ENCODE peak calls at places on chromosomes 16 and 17, in ten cellular contexts. A is ovary, H is breast epithelium, Q is stomach, R is right lobe of liver, L is gastrocnemius medialis, F is esophagus squamous epithelium, C is heart left ventricle, Z is tibial nerve, S is A549. E is an unnamed sample.

GRCh38 chr17:40857535-40857934 is 9.5 kb downstream of the KRT12 start:
- DNase-seq in S (no peak), R (no peak), F (no peak), L (no peak), C (no peak), Z (no peak), H (no peak), A (no peak), Q (no peak), E (no peak)

GRCh38 chr16:81863630-81864352 is 84.7 kb downstream of the PLCG2 start:
- DNase-seq in L (no peak), Q (no peak), Z (no peak), S (no peak), A (no peak), F (no peak), R (no peak), C (no peak), H (no peak), E (peak)

GRCh38 chr16:52407778-52408177 is 139.2 kb downstream of the TOX3 start:
- DNase-seq in A (no peak), S (no peak), Q (no peak), C (no peak), R (no peak), Z (no peak), H (no peak), F (no peak), L (no peak), E (no peak)

GRCh38 chr16:86362155-86362849 is 148.0 kb upstream of the FOXF1 start:
- DNase-seq in Q (no peak), S (no peak), R (no peak), C (no peak), Z (no peak), A (no peak), H (no peak), L (no peak), F (no peak), E (no peak)

GRCh38 chr17:7838291-7839075 is 4.5 kb downstream of the KDM6B start:
- DNase-seq in Q (no peak), F (no peak), H (no peak), C (no peak), Z (no peak), L (peak), R (peak), A (peak), S (peak), E (peak)

GRCh38 chr16:24499193-24499814 is 40.1 kb upstream of the RBBP6 start:
- DNase-seq in S (peak), A (no peak), Q (no peak), Z (no peak), L (no peak), C (no peak), R (no peak), F (no peak), H (no peak), E (peak)

GRCh38 chr16:4382795-4383357 is 11.2 kb downstream of the VASN start:
- DNase-seq in C (peak), R (no peak), F (no peak), Z (no peak), Q (no peak), S (no peak), A (no peak), L (no peak), H (no peak), E (no peak)

GRCh38 chr17:44960654-44961053 is 7.4 kb downstream of the C1QL1 start:
- DNase-seq in H (no peak), Q (no peak), R (no peak), F (no peak), Z (no peak), A (no peak), L (no peak), S (peak), C (no peak), E (no peak)

GRCh38 chr16:11327277-11328171 is 17.7 kb upstream of the RMI2 start:
- DNase-seq in F (no peak), Q (no peak), H (no peak), Z (no peak), C (peak), L (no peak), S (no peak), R (no peak), A (no peak), E (peak)

GRCh38 chr17:8062807-8063483 is 24.1 kb downstream of the ALOX15B start:
- DNase-seq in C (no peak), F (no peak), H (no peak), Q (no peak), A (no peak), L (no peak), S (no peak), R (no peak), Z (no peak), E (no peak)

GRCh38 chr17:53218723-53219122 is 604.0 kb upstream of the KIF2B start:
- DNase-seq in L (no peak), H (no peak), Z (no peak), A (no peak), R (no peak), C (no peak), F (no peak), Q (no peak), S (no peak), E (no peak)

GRCh38 chr16:1054660-1055556 is 17.6 kb upstream of the SSTR5 start:
- DNase-seq in R (peak), H (no peak), Z (peak), C (no peak), L (peak), F (no peak), Q (peak), S (peak), A (peak), E (peak)

GRCh38 chr17:76241776-76242175 is 1.5 kb upstream of the RNF157 start:
- DNase-seq in S (no peak), A (no peak), F (no peak), H (no peak), L (no peak), R (no peak), C (no peak), Q (no peak), Z (no peak), E (no peak)

GRCh38 chr17:21288581-21289017 is 4.1 kb downstream of the MAP2K3 start:
- DNase-seq in H (no peak), Q (no peak), A (no peak), C (no peak), Z (no peak), L (no peak), R (no peak), F (no peak), S (no peak), E (no peak)

GRCh38 chr17:6162892-6163291 is 92.7 kb downstream of the WSCD1 start:
- DNase-seq in L (no peak), F (no peak), C (no peak), R (no peak), Q (no peak), S (no peak), Z (no peak), H (no peak), A (no peak), E (no peak)

GRCh38 chr17:10394201-10394887 is 21.5 kb upstream of the MYH13 start:
- DNase-seq in F (no peak), Z (no peak), S (no peak), L (no peak), R (no peak), C (no peak), H (no peak), Q (no peak), A (no peak), E (no peak)

GRCh38 chr17:27155866-27156265 is 138.0 kb upstream of the WSB1 start:
- DNase-seq in C (peak), R (peak), L (no peak), Z (no peak), S (no peak), A (no peak), F (no peak), Q (no peak), H (no peak), E (no peak)

GRCh38 chr17:37447641-37448040 is 41.0 kb downstream of the TADA2A start:
- DNase-seq in A (no peak), C (no peak), F (no peak), S (no peak), R (no peak), Z (no peak), L (no peak), H (no peak), Q (no peak), E (no peak)

GRCh38 chr16:25925466-25925865 is 233.7 kb downstream of the HS3ST4 start:
- DNase-seq in H (no peak), Z (no peak), A (no peak), R (no peak), Q (no peak), F (no peak), C (no peak), S (no peak), L (no peak), E (no peak)

GRCh38 chr16:1349951-1350350 is 1.7 kb downstream of the TSR3 start:
- DNase-seq in R (no peak), Q (no peak), C (no peak), F (no peak), Z (no peak), H (no peak), L (no peak), S (no peak), A (no peak), E (no peak)

GRCh38 chr17:45246861-45247428 is 14.9 kb downstream of the SPATA32 start:
- DNase-seq in A (peak), Z (no peak), L (no peak), R (no peak), Q (no peak), S (peak), F (no peak), H (no peak), C (no peak), E (no peak)

GRCh38 chr16:58543685-58544084 is 28.4 kb downstream of the SETD6 start:
- DNase-seq in H (no peak), A (no peak), F (no peak), R (peak), Q (no peak), S (no peak), L (no peak), C (no peak), Z (no peak), E (no peak)

GRCh38 chr16:28616636-28617035 is 6.8 kb upstream of the SULT1A1 start:
- DNase-seq in A (no peak), Z (no peak), H (no peak), C (no peak), S (no peak), L (no peak), R (no peak), F (no peak), Q (no peak), E (no peak)

GRCh38 chr17:57651451-57651850 is 93.6 kb downstream of the CCDC182 start:
- DNase-seq in A (no peak), L (no peak), F (no peak), S (no peak), Q (no peak), Z (no peak), R (no peak), C (no peak), H (no peak), E (no peak)
- H3K27ac ChIP-seq in A (no peak), L (no peak), F (no peak), S (no peak), Q (no peak), Z (no peak), R (no peak), C (no peak), H (no peak), E (no peak)

GRCh38 chr17:81310963-81311550 is 15.9 kb upstream of the SLC38A10 start:
- DNase-seq in S (no peak), Q (no peak), R (no peak), H (no peak), A (no peak), Z (no peak), L (no peak), C (no peak), F (no peak), E (no peak)

GRCh38 chr17:81309859-81310839 is 15.0 kb upstream of the SLC38A10 start:
- DNase-seq in L (no peak), H (no peak), A (no peak), Q (no peak), Z (no peak), S (no peak), C (no peak), F (no peak), R (no peak), E (no peak)

GRCh38 chr17:81307636-81308035 is 12.5 kb upstream of the SLC38A10 start:
- DNase-seq in A (no peak), Z (no peak), R (no peak), L (no peak), S (no peak), C (no peak), H (no peak), Q (no peak), F (no peak), E (no peak)

GRCh38 chr17:81308161-81308560 is 13.1 kb upstream of the SLC38A10 start:
- DNase-seq in S (no peak), F (no peak), L (no peak), C (no peak), A (no peak), Q (no peak), Z (no peak), R (no peak), H (no peak), E (no peak)

GRCh38 chr17:81309140-81309858 is 14.2 kb upstream of the SLC38A10 start:
- DNase-seq in H (peak), C (peak), Q (peak), L (peak), Z (peak), A (no peak), S (peak), F (no peak), R (peak), E (peak)
- H3K4me3 ChIP-seq in H (peak), C (peak), Q (peak), L (peak), Z (peak), A (no peak), S (peak), F (peak), R (peak), E (peak)

GRCh38 chr17:38464251-38464722 is 36.0 kb downstream of the ARHGAP23 start:
- DNase-seq in A (peak), L (peak), H (no peak), R (peak), C (peak), Q (peak), F (no peak), S (peak), Z (peak), E (no peak)

GRCh38 chr17:38465420-38466345 is 37.4 kb downstream of the ARHGAP23 start:
- DNase-seq in H (no peak), F (no peak), Z (peak), C (peak), Q (peak), A (peak), S (peak), L (peak), R (peak), E (peak)

GRCh38 chr17:38463451-38463858 is 35.2 kb downstream of the ARHGAP23 start:
- DNase-seq in S (no peak), C (peak), L (peak), R (peak), A (no peak), Z (peak), Q (no peak), H (no peak), F (no peak), E (no peak)

GRCh38 chr17:38466346-38467315 is 38.4 kb downstream of the ARHGAP23 start:
- DNase-seq in Z (no peak), L (no peak), C (no peak), F (no peak), Q (no peak), H (no peak), S (no peak), R (peak), A (peak), E (no peak)

GRCh38 chr17:38464723-38465419 is 36.6 kb downstream of the ARHGAP23 start:
- DNase-seq in H (peak), A (peak), L (peak), F (no peak), Z (peak), S (peak), Q (peak), R (peak), C (peak), E (peak)
- TF ChIP-seq POLR2A in H (no peak), A (no peak), L (peak), F (no peak), Z (peak), S (no peak), Q (no peak), R (no peak), C (no peak), E (no peak)

GRCh38 chr17:50255766-50256480 is 18.3 kb upstream of the TMEM92 start:
- DNase-seq in A (no peak), Z (no peak), F (no peak), H (no peak), Q (no peak), R (no peak), S (no peak), L (no peak), C (no peak), E (no peak)
- H3K27ac ChIP-seq in A (no peak), Z (no peak), F (no peak), H (no peak), Q (no peak), R (no peak), S (no peak), L (no peak), C (no peak), E (no peak)

GRCh38 chr17:50026901-50027638 is 28.8 kb upstream of the ITGA3 start:
- DNase-seq in R (peak), H (peak), C (peak), A (peak), F (no peak), S (peak), Q (peak), L (peak), Z (peak), E (peak)
- H3K4me3 ChIP-seq in R (no peak), H (peak), C (peak), A (peak), F (peak), S (peak), Q (peak), L (no peak), Z (no peak), E (no peak)

GRCh38 chr17:79843475-79843916 is 4.3 kb upstream of the CBX4 start:
- DNase-seq in R (peak), F (no peak), C (peak), S (no peak), Q (no peak), L (no peak), Z (no peak), A (peak), H (no peak), E (peak)

GRCh38 chr17:79845601-79845949 is 6.3 kb upstream of the CBX4 start:
- DNase-seq in A (peak), H (no peak), Q (no peak), L (no peak), R (no peak), S (peak), F (no peak), Z (no peak), C (no peak), E (peak)

GRCh38 chr17:79844869-79845600 is 5.8 kb upstream of the CBX4 start:
- DNase-seq in A (peak), F (no peak), S (peak), R (peak), C (peak), Q (peak), Z (no peak), H (no peak), L (no peak), E (peak)

GRCh38 chr17:79842656-79843474 is 3.6 kb upstream of the CBX4 start:
- DNase-seq in R (no peak), C (no peak), H (no peak), F (no peak), L (no peak), S (no peak), Q (no peak), A (peak), Z (no peak), E (peak)

DNA sequence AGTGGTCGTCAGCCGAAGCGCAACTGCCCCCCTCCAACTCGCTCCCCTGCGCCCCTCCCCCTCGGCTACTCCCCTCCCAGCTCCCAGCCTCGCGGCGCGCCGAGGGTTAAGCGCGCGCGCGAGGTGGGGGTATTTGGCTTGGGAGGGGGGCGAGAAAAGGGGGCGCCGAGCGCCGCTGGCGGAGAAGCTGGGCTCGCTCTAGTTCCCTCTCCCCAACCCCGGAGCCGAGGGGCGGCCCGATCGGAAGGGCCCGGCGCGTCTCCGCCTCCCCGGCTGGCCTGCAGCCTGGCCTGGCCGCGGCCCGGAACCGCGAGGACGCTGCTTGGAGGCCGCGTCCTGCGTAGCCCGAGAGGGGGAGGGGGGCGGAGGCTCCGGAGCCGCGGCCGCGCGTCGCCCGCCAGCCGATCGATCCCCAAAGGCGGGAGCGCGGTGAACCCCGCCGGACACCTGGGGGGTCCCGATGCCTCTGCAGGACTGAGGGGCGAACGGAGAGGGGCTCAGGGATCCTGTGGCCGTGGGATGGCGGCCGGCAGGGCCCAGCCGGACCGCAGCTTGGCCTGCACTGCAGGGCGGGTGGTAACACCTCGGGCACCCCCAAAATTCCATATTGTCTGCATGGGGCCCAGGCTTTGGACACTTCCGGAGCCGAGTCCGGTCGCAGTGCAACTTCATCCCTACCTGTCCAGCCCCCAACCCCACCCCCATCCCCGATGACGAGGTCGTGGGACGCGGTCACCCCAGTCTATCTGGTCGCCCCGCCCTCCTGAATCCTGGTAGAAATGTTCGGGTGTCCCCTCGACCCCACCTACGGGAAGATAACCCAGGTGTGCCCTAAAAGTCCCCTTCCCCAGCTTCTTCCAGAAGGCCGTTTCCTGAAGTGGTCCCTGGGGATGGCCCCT is 4.9 kb upstream of the CBX4 start:
- DNase-seq in L (no peak), S (peak), Z (no peak), R (peak), Q (peak), F (no peak), C (peak), A (peak), H (no peak), E (peak)
- TF ChIP-seq POLR2A in L (no peak), S (peak), Z (no peak), R (peak), Q (no peak), F (no peak), C (peak), A (peak), H (no peak), E (peak)

GRCh38 chr16:68296693-68297092 is 14.1 kb downstream of the SLC7A6OS start:
- DNase-seq in F (no peak), L (peak), R (no peak), Z (no peak), C (no peak), S (no peak), Q (no peak), H (no peak), A (no peak), E (no peak)

GRCh38 chr16:68296291-68296690 is 14.5 kb downstream of the SLC7A6OS start:
- DNase-seq in C (no peak), R (no peak), Z (no peak), S (no peak), L (peak), F (no peak), A (peak), Q (no peak), H (no peak), E (no peak)

GRCh38 chr16:68298312-68298711 is 12.4 kb downstream of the SLC7A6OS start:
- DNase-seq in R (no peak), Q (no peak), A (no peak), H (no peak), C (no peak), Z (no peak), F (no peak), L (no peak), S (no peak), E (no peak)

GRCh38 chr16:68298907-68299515 is 11.7 kb downstream of the SLC7A6OS start:
- DNase-seq in A (peak), H (no peak), F (no peak), C (no peak), Z (peak), Q (peak), S (no peak), R (no peak), L (peak), E (no peak)

DNA sequence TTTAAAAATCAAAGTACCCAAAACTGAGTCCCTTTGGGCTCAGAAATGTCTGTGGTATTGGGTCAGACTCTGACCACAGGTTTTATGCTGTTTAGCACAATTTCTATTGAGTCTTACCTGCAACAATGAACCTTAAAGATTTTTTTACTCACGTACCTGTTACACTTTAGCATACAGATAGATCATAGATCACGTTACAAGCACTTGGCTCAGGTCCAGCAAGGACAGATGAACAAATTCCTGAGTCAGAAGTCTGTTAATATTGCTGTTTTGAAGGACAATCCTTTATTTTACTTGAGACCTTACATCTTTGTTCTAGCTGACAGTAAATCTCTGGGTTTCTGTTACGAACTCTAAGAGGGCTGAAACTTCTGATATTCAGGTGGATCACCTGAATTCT is 12.8 kb downstream of the SLC7A6OS start:
- DNase-seq in H (no peak), S (no peak), L (no peak), Z (no peak), F (no peak), Q (no peak), R (no peak), A (no peak), C (no peak), E (no peak)
- H3K27ac ChIP-seq in H (peak), S (no peak), L (peak), Z (no peak), F (no peak), Q (peak), R (no peak), A (no peak), C (peak), E (no peak)